ENCODE peak calls at places on chromosomes 5 and 9, in seven cellular contexts. E is uterus; F is WERI-Rb-1; W is choroid plexus epithelial cell; P is heart left ventricle; N is CD8-positive, alpha-beta T cell; O is mesothelial cell of epicardium. A is an unnamed sample.
A peak's percentile ranks its signal among the peaks of the same experiment; 100 is the strongest.

GRCh38 chr5:1375871-1376850 is 31.3 kb upstream of the CLPTM1L start:
- DNase-seq in P (no peak), F (peak; percentile 77), N (no peak), O (no peak), W (no peak), E (no peak), A (no peak)

GRCh38 chr5:1315709-1316587 is 21.1 kb upstream of the TERT start:
- DNase-seq in W (peak; percentile 30), O (no peak), E (no peak), N (peak; percentile 74), F (peak; percentile 48), P (no peak), A (no peak)

GRCh38 chr5:134549714-134550113 is 24.2 kb downstream of the JADE2 start:
- DNase-seq in F (no peak), N (no peak), P (no peak), O (no peak), W (peak; percentile 47), E (no peak), A (no peak)

GRCh38 chr9:129558063-129558550 is 62.8 kb downstream of the C9orf50 start:
- DNase-seq in N (no peak), E (no peak), W (no peak), P (no peak), F (no peak), O (no peak), A (no peak)

GRCh38 chr9:76321185-76321828 is 72.9 kb downstream of the RFK start:
- DNase-seq in N (no peak), O (no peak), F (no peak), E (no peak), P (no peak), W (peak; percentile 83), A (no peak)

GRCh38 chr9:20473566-20474116 is 148.7 kb downstream of the MLLT3 start:
- DNase-seq in W (no peak), O (no peak), N (no peak), E (no peak), F (no peak), P (no peak), A (no peak)

GRCh38 chr5:181243020-181243520 is 636 bp downstream of the RACK1 start:
- DNase-seq in F (no peak), O (peak; percentile 61), P (no peak), E (no peak), N (no peak), W (peak; percentile 27), A (no peak)

GRCh38 chr9:35651964-35652828 is 1.5 kb upstream of the SIT1 start:
- DNase-seq in E (no peak), F (no peak), W (peak; percentile 73), O (no peak), P (no peak), N (no peak), A (no peak)

GRCh38 chr9:136594492-136594891 is 48.6 kb upstream of the NOTCH1 start:
- DNase-seq in O (no peak), P (no peak), W (no peak), E (no peak), N (no peak), F (no peak), A (no peak)

GRCh38 chr9:123359106-123359505 is 3.1 kb downstream of the CRB2 start:
- DNase-seq in P (no peak), F (no peak), W (no peak), O (no peak), E (no peak), N (no peak), A (no peak)

GRCh38 chr5:108418172-108418571 is 36.3 kb upstream of the FBXL17 start:
- DNase-seq in N (no peak), P (peak; percentile 57), W (no peak), O (no peak), F (no peak), E (no peak), A (no peak)

GRCh38 chr5:144191998-144192397 is 21.3 kb downstream of the KCTD16 start:
- DNase-seq in W (peak; percentile 93), E (no peak), O (no peak), N (peak; percentile 32), P (no peak), F (no peak), A (no peak)

GRCh38 chr9:130938184-130938651 is 829 bp downstream of the FIBCD1 start:
- DNase-seq in P (no peak), W (no peak), F (peak; percentile 39), O (no peak), E (no peak), N (no peak), A (no peak)
- TF ChIP-seq CTCF in P (no peak), W (no peak), F (no peak), O (no peak), E (no peak), N (no peak), A (no peak)

GRCh38 chr9:119963798-119964372 is 594.6 kb upstream of the BRINP1 start:
- DNase-seq in F (no peak), E (no peak), W (peak; percentile 87), N (no peak), O (peak; percentile 68), P (no peak), A (no peak)

GRCh38 chr9:119974026-119974425 is 604.8 kb upstream of the BRINP1 start:
- DNase-seq in P (no peak), F (no peak), O (no peak), W (no peak), N (no peak), E (no peak), A (no peak)

GRCh38 chr9:119967867-119968535 is 598.8 kb upstream of the BRINP1 start:
- DNase-seq in F (peak; percentile 20), E (no peak), W (no peak), O (no peak), P (no peak), N (no peak), A (no peak)

GRCh38 chr9:119963258-119963797 is 594.1 kb upstream of the BRINP1 start:
- DNase-seq in W (peak; percentile 69), O (no peak), P (peak; percentile 21), N (no peak), F (no peak), E (no peak), A (no peak)

GRCh38 chr9:119968837-119969707 is 599.8 kb upstream of the BRINP1 start:
- DNase-seq in O (peak; percentile 85), W (peak; percentile 76), F (peak; percentile 89), P (peak; percentile 71), E (peak; percentile 22), N (no peak), A (peak; percentile 75)
- TF ChIP-seq CTCF in O (peak; percentile 70), W (peak; percentile 97), F (peak; percentile 95), P (peak; percentile 92), E (peak; percentile 64), N (no peak), A (peak; percentile 92)

GRCh38 chr5:169226904-169227303 is 74.0 kb downstream of the SLIT3 start:
- DNase-seq in F (no peak), O (no peak), E (no peak), N (no peak), P (no peak), W (no peak), A (no peak)
- TF ChIP-seq CTCF in F (no peak), O (no peak), E (no peak), N (no peak), P (no peak), W (no peak), A (no peak)

GRCh38 chr9:116574027-116574679 is 113.0 kb upstream of the TRIM32 start:
- DNase-seq in W (peak; percentile 16), P (no peak), O (no peak), E (no peak), N (no peak), F (peak; percentile 29), A (no peak)

GRCh38 chr9:116576386-116576785 is 110.7 kb upstream of the TRIM32 start:
- DNase-seq in O (no peak), E (no peak), N (no peak), F (no peak), W (no peak), P (no peak), A (no peak)

GRCh38 chr9:116569111-116569510 is 118.0 kb upstream of the TRIM32 start:
- DNase-seq in N (no peak), P (no peak), W (no peak), E (no peak), O (no peak), F (no peak), A (no peak)

GRCh38 chr9:116566677-116567488 is 120.2 kb upstream of the TRIM32 start:
- DNase-seq in F (no peak), E (no peak), N (no peak), O (no peak), W (peak; percentile 56), P (no peak), A (no peak)

DNA sequence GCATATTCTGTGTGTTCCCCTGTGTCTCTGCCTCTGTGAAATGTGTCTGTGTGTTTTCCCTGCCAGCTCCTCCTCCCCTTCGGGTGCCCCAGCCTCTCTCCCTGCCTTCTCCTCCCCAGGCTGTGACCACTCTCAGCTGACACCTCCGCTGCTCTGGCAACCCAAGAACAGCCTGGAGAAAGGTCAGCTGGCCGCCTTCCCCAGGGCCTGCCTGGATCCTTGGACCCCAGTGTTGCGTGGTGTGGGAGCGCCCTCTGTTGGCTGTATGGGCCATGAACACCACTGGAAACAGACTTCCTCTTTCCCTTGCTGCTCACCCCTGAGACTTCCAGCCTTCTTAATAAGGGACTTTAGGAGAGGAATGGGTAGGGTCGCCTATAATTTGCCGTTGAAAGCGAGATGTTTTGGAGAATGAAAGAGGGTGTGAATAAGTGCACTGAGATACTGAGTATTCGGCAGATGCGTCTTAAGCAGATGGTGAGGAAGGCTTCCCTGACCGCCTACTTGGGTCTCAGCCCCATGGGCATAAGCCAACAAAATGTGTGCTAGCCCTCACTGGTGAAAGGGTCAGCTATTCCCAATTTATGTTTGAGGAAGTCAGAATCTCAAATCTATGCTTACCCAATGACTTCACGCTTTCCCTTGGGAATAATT is 114.9 kb upstream of the TRIM32 start:
- DNase-seq in F (peak; percentile 86), P (peak; percentile 87), E (peak; percentile 92), N (no peak), W (peak; percentile 94), O (peak; percentile 85), A (peak; percentile 79)
- TF ChIP-seq CTCF in F (peak; percentile 97), P (peak; percentile 82), E (peak; percentile 95), N (no peak), W (peak; percentile 99), O (peak; percentile 83), A (peak; percentile 93)

GRCh38 chr5:58497956-58498942 is 7.0 kb downstream of the GAPT start:
- DNase-seq in P (no peak), W (peak; percentile 64), E (no peak), F (peak; percentile 48), N (no peak), O (peak; percentile 52), A (peak; percentile 51)
- TF ChIP-seq CTCF in P (peak; percentile 57), W (peak; percentile 94), E (peak; percentile 48), F (peak; percentile 59), N (no peak), O (peak; percentile 65), A (peak; percentile 75)

GRCh38 chr9:120874861-120875565 is 2.0 kb downstream of the PHF19 start:
- DNase-seq in E (no peak), P (no peak), W (no peak), O (no peak), N (no peak), F (no peak), A (no peak)
- TF ChIP-seq CTCF in E (no peak), P (no peak), W (no peak), O (no peak), N (no peak), F (no peak), A (no peak)

DNA sequence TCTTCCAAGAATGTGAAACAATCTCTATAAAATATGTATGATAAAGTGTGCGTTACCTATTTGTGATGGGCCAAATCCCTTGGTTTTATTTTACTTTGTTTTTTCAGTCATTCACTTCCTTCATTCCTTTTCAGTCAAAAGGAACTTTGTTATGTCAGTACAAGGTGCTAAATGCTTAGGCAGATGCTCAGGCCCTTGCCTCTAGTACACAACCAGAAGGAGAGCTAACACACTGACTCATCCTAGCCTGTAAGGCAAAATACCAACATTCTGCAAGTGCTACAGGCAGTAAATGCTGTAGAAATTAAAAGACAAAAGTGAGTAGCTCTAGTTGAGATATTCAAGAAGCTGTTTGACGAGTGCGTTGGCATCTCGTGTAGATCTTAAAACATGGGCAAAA is 49.4 kb downstream of the TRPM6 start:
- DNase-seq in F (no peak), P (no peak), O (no peak), E (no peak), N (no peak), W (peak; percentile 20), A (no peak)
- TF ChIP-seq CTCF in F (no peak), P (no peak), O (no peak), E (no peak), N (no peak), W (no peak), A (no peak)